ENCODE peak calls at places on chromosomes 5 and 9, in five cellular contexts. One of them, this sample, is unnamed.

GRCh38 chr5:127909078-127909477 is 174.5 kb upstream of the SLC12A2 start:
- DNase-seq in GM23248: peak
- DNase-seq in SK-N-SH: peak
- DNase-seq in GM23338: peak
- DNase-seq in hepatocyte: peak
- DNase-seq in this sample: peak

GRCh38 chr9:109972026-109973005 is 192.3 kb downstream of the PALM2AKAP2 start:
- DNase-seq in GM23248: no peak
- DNase-seq in SK-N-SH: no peak
- DNase-seq in GM23338: peak
- DNase-seq in hepatocyte: no peak
- DNase-seq in this sample: peak

GRCh38 chr9:134366223-134367031 is 40.2 kb downstream of the RXRA start:
- DNase-seq in GM23248: peak
- DNase-seq in SK-N-SH: peak
- DNase-seq in GM23338: no peak
- DNase-seq in hepatocyte: peak
- DNase-seq in this sample: no peak

GRCh38 chr5:108129129-108129528 is 252.8 kb downstream of the FBXL17 start:
- DNase-seq in GM23248: no peak
- DNase-seq in SK-N-SH: no peak
- DNase-seq in GM23338: no peak
- DNase-seq in hepatocyte: no peak
- DNase-seq in this sample: no peak

GRCh38 chr5:98827161-98827560 is 53.7 kb downstream of the RGMB start:
- DNase-seq in GM23248: peak
- DNase-seq in SK-N-SH: peak
- DNase-seq in GM23338: peak
- DNase-seq in hepatocyte: peak
- DNase-seq in this sample: peak

GRCh38 chr9:92010705-92011536 is 60.9 kb upstream of the ROR2 start:
- DNase-seq in GM23248: no peak
- DNase-seq in SK-N-SH: no peak
- DNase-seq in GM23338: peak
- DNase-seq in hepatocyte: no peak
- DNase-seq in this sample: no peak

GRCh38 chr5:93461751-93462150 is 119.3 kb downstream of the NR2F1-AS1 start:
- DNase-seq in GM23248: peak
- DNase-seq in SK-N-SH: no peak
- DNase-seq in GM23338: no peak
- DNase-seq in hepatocyte: no peak
- DNase-seq in this sample: no peak

GRCh38 chr5:138978085-138978484 is 103.0 kb upstream of the LRRTM2 start:
- DNase-seq in GM23248: peak
- DNase-seq in SK-N-SH: no peak
- DNase-seq in GM23338: no peak
- DNase-seq in hepatocyte: no peak
- DNase-seq in this sample: no peak

GRCh38 chr9:33229359-33230120 is 10.4 kb upstream of the SPINK4 start:
- DNase-seq in GM23248: no peak
- DNase-seq in SK-N-SH: no peak
- DNase-seq in GM23338: peak
- DNase-seq in hepatocyte: peak
- DNase-seq in this sample: peak
- TF ChIP-seq EZH2phosphoT487 in GM23248: no peak
- TF ChIP-seq EZH2phosphoT487 in SK-N-SH: no peak
- TF ChIP-seq EZH2phosphoT487 in GM23338: no peak
- TF ChIP-seq EZH2phosphoT487 in hepatocyte: no peak
- TF ChIP-seq EZH2phosphoT487 in this sample: no peak

GRCh38 chr9:97636903-97637302 is 3.3 kb downstream of the NCBP1 start:
- DNase-seq in GM23248: no peak
- DNase-seq in SK-N-SH: no peak
- DNase-seq in GM23338: no peak
- DNase-seq in hepatocyte: no peak
- DNase-seq in this sample: no peak
- H3K4me3 ChIP-seq in GM23248: no peak
- H3K4me3 ChIP-seq in SK-N-SH: no peak
- H3K4me3 ChIP-seq in GM23338: no peak
- H3K4me3 ChIP-seq in hepatocyte: no peak
- H3K4me3 ChIP-seq in this sample: no peak

GRCh38 chr5:179768326-179769085 is 25.3 kb upstream of the LTC4S start:
- DNase-seq in GM23248: no peak
- DNase-seq in SK-N-SH: peak
- DNase-seq in GM23338: peak
- DNase-seq in hepatocyte: no peak
- DNase-seq in this sample: no peak
- TF ChIP-seq EZH2phosphoT487 in GM23248: no peak
- TF ChIP-seq EZH2phosphoT487 in SK-N-SH: no peak
- TF ChIP-seq EZH2phosphoT487 in GM23338: no peak
- TF ChIP-seq EZH2phosphoT487 in hepatocyte: no peak
- TF ChIP-seq EZH2phosphoT487 in this sample: no peak

GRCh38 chr5:136014976-136015375 is 13.8 kb upstream of the TGFBI start:
- DNase-seq in GM23248: no peak
- DNase-seq in SK-N-SH: no peak
- DNase-seq in GM23338: no peak
- DNase-seq in hepatocyte: no peak
- DNase-seq in this sample: no peak
- H3K4me3 ChIP-seq in GM23248: no peak
- H3K4me3 ChIP-seq in SK-N-SH: no peak
- H3K4me3 ChIP-seq in GM23338: no peak
- H3K4me3 ChIP-seq in hepatocyte: no peak
- H3K4me3 ChIP-seq in this sample: no peak

GRCh38 chr5:161897033-161897432 is 49.1 kb downstream of the GABRA1 start:
- DNase-seq in GM23248: no peak
- DNase-seq in SK-N-SH: no peak
- DNase-seq in GM23338: no peak
- DNase-seq in hepatocyte: no peak
- DNase-seq in this sample: no peak

GRCh38 chr5:161895510-161895909 is 47.6 kb downstream of the GABRA1 start:
- DNase-seq in GM23248: no peak
- DNase-seq in SK-N-SH: no peak
- DNase-seq in GM23338: no peak
- DNase-seq in hepatocyte: no peak
- DNase-seq in this sample: no peak

GRCh38 chr5:161900981-161901380 is 53.1 kb downstream of the GABRA1 start:
- DNase-seq in GM23248: no peak
- DNase-seq in SK-N-SH: no peak
- DNase-seq in GM23338: no peak
- DNase-seq in hepatocyte: no peak
- DNase-seq in this sample: no peak
- TF ChIP-seq EZH2phosphoT487 in GM23248: no peak
- TF ChIP-seq EZH2phosphoT487 in SK-N-SH: no peak
- TF ChIP-seq EZH2phosphoT487 in GM23338: no peak
- TF ChIP-seq EZH2phosphoT487 in hepatocyte: no peak
- TF ChIP-seq EZH2phosphoT487 in this sample: no peak

DNA sequence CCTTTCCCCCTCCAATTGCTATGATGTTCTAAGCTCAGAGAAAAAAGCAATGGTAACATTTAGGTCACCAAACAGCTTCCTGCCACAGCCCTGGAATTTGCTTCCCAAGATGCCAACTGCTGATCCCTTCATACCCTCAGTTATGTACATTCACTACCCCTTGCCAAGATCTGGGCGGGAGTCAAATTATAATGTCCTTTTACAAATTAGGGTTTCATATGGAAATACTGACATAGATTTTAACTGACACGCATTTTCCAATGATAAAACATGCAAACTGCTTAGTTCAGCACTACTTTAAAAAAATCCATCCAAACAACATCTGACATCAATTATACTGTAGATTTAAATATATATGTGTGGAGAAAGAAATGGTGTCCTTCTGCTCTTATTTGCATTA is 5.0 kb downstream of the LOX start:
- DNase-seq in GM23248: peak
- DNase-seq in SK-N-SH: no peak
- DNase-seq in GM23338: no peak
- DNase-seq in hepatocyte: no peak
- DNase-seq in this sample: no peak
- H3K4me3 ChIP-seq in GM23248: peak
- H3K4me3 ChIP-seq in SK-N-SH: peak
- H3K4me3 ChIP-seq in GM23338: no peak
- H3K4me3 ChIP-seq in hepatocyte: no peak
- H3K4me3 ChIP-seq in this sample: no peak